ENCODE peak calls at places on chromosomes 5 and 9, in seven cellular contexts. A is esophagus squamous epithelium; W is Peyer's patch; B is CD4-positive, CD25-positive, alpha-beta regulatory T cell; Q is aorta; D is right cardiac atrium; Z is effector memory CD4-positive, alpha-beta T cell. M is an unnamed sample.

GRCh38 chr5:13955896-13956295 is 11.4 kb upstream of the DNAH5 start:
- DNase-seq in A (no peak), W (no peak), B (no peak), Q (no peak), D (no peak), Z (no peak), M (no peak)

GRCh38 chr5:89878140-89878570 is 531.4 kb downstream of the CETN3 start:
- DNase-seq in A (no peak), W (no peak), B (no peak), Q (no peak), D (no peak), Z (no peak), M (no peak)

GRCh38 chr5:136014049-136014516 is 14.7 kb upstream of the TGFBI start:
- DNase-seq in A (no peak), W (no peak), B (no peak), Q (no peak), D (peak; percentile 81), Z (no peak), M (peak; percentile 51)

GRCh38 chr9:104868687-104869404 is 59.1 kb downstream of the ABCA1 start:
- DNase-seq in A (no peak), W (peak; percentile 61), B (no peak), Q (peak; percentile 88), D (peak; percentile 82), Z (no peak), M (peak; percentile 47)

GRCh38 chr5:96703985-96704384 is 41.8 kb downstream of the CAST start:
- DNase-seq in A (no peak), W (no peak), B (no peak), Q (no peak), D (no peak), Z (no peak), M (no peak)

GRCh38 chr5:76473676-76474075 is 70.6 kb downstream of the IQGAP2 start:
- DNase-seq in A (no peak), W (peak; percentile 59), B (peak; percentile 38), Q (no peak), D (no peak), Z (peak; percentile 61), M (no peak)

GRCh38 chr9:138112090-138112748 is 234.6 kb downstream of the CACNA1B start:
- DNase-seq in A (no peak), W (peak; percentile 3), B (no peak), Q (no peak), D (no peak), Z (no peak), M (no peak)

GRCh38 chr9:127162046-127162445 is 39.6 kb upstream of the ANGPTL2 start:
- DNase-seq in A (no peak), W (no peak), B (no peak), Q (no peak), D (no peak), Z (no peak), M (no peak)

GRCh38 chr5:177546262-177546741 is 8.1 kb downstream of the FAM193B start:
- DNase-seq in A (no peak), W (no peak), B (no peak), Q (peak; percentile 69), D (peak; percentile 83), Z (no peak), M (peak; percentile 46)

GRCh38 chr5:151326276-151326675 is 21.1 kb downstream of the SLC36A2 start:
- DNase-seq in A (no peak), W (no peak), B (no peak), Q (no peak), D (no peak), Z (no peak), M (no peak)

GRCh38 chr9:134381262-134381661 is 55.0 kb downstream of the RXRA start:
- DNase-seq in A (no peak), W (no peak), B (no peak), Q (no peak), D (no peak), Z (no peak), M (no peak)
- H3K4me1 ChIP-seq in A (peaks cover 89% of the 10 kb centered on the region), W (peaks cover 10% of the 10 kb centered on the region), B (peaks cover 27% of the 10 kb centered on the region), Q (no peaks in the 10 kb centered on the region), D (peaks cover 58% of the 10 kb centered on the region), Z (peaks cover 21% of the 10 kb centered on the region), M (peaks cover 18% of the 10 kb centered on the region)

GRCh38 chr5:113246371-113246870 is 188.4 kb downstream of the TSSK1B start:
- DNase-seq in A (no peak), W (no peak), B (no peak), Q (no peak), D (peak; percentile 49), Z (no peak), M (no peak)

GRCh38 chr5:113243349-113243664 is 191.5 kb downstream of the TSSK1B start:
- DNase-seq in A (no peak), W (no peak), B (no peak), Q (no peak), D (no peak), Z (no peak), M (no peak)

GRCh38 chr5:113244966-113245365 is 189.8 kb downstream of the TSSK1B start:
- DNase-seq in A (no peak), W (no peak), B (no peak), Q (no peak), D (no peak), Z (no peak), M (no peak)

GRCh38 chr5:113242481-113243348 is 192.1 kb downstream of the TSSK1B start:
- DNase-seq in A (no peak), W (no peak), B (no peak), Q (no peak), D (no peak), Z (no peak), M (no peak)

DNA sequence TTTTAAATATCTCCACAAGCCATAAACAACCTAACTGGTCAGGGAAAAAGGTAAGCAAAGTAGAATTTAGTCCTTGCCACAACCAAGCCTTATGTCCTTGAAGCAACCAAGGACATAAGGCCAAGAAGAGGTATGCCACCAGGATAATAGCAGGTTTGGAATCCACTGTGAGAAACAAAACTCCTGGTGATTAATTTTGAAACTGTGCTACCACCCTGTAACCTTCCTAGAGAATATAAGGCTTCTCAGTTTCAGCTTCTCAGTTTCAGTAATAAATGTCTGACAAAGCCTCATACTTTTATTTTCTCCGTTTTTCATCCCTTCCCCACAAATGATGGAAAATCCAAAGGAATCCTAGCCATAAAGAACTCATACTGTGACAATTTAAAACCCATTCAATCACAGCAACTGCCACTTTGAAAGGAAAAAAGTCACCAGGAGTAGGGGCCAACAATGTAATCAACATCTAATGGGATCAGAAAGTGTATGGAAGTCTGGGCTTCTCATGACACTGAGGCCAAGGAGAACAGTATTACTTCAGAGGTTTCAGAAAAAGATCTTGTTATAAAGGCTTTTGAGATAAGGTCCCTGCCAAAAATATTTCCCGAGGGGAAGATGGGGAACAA is 189.2 kb downstream of the TSSK1B start:
- DNase-seq in A (no peak), W (no peak), B (no peak), Q (no peak), D (no peak), Z (no peak), M (no peak)
- H3K4me1 ChIP-seq in A (no peaks in the 10 kb centered on the region), W (no peaks in the 10 kb centered on the region), B (no peaks in the 10 kb centered on the region), Q (no peaks in the 10 kb centered on the region), D (peaks cover 32% of the 10 kb centered on the region), Z (no peaks in the 10 kb centered on the region), M (peaks cover 36% of the 10 kb centered on the region)

GRCh38 chr5:142322747-142323479 is 1.9 kb downstream of the SPRY4 start:
- DNase-seq in A (no peak), W (no peak), B (no peak), Q (peak; percentile 60), D (peak; percentile 82), Z (no peak), M (no peak)

GRCh38 chr5:142323480-142324376 is 1.1 kb downstream of the SPRY4 start:
- DNase-seq in A (no peak), W (no peak), B (no peak), Q (peak; percentile 67), D (peak; percentile 80), Z (no peak), M (peak; percentile 44)

GRCh38 chr5:142324871-142325676 is at the start of gene SPRY4:
- DNase-seq in A (peak; percentile 31), W (peak; percentile 60), B (peak; percentile 53), Q (peak; percentile 95), D (peak; percentile 98), Z (peak; percentile 48), M (peak; percentile 92)

GRCh38 chr5:142325677-142326479 is 1.1 kb upstream of the SPRY4 start:
- DNase-seq in A (no peak), W (no peak), B (no peak), Q (peak; percentile 77), D (peak; percentile 90), Z (no peak), M (peak; percentile 64)

GRCh38 chr5:142324377-142324870 is 397 bp downstream of the SPRY4 start:
- DNase-seq in A (no peak), W (no peak), B (no peak), Q (peak; percentile 65), D (no peak), Z (no peak), M (no peak)
- H3K4me1 ChIP-seq in A (peaks cover 22% of the 10 kb centered on the region), W (peaks cover 4% of the 10 kb centered on the region), B (peaks cover 28% of the 10 kb centered on the region), Q (no peaks in the 10 kb centered on the region), D (peaks cover 10% of the 10 kb centered on the region), Z (peaks cover 24% of the 10 kb centered on the region), M (peaks cover 9% of the 10 kb centered on the region)

GRCh38 chr9:87594662-87595061 is 97.0 kb downstream of the DAPK1 start:
- DNase-seq in A (no peak), W (no peak), B (no peak), Q (no peak), D (no peak), Z (no peak), M (no peak)
- H3K4me1 ChIP-seq in A (peaks cover 7% of the 10 kb centered on the region), W (no peaks in the 10 kb centered on the region), B (no peaks in the 10 kb centered on the region), Q (no peaks in the 10 kb centered on the region), D (peaks cover 13% of the 10 kb centered on the region), Z (no peaks in the 10 kb centered on the region), M (peaks cover 24% of the 10 kb centered on the region)